ENCODE peak calls at places on chromosomes 16 and 17, in four cellular contexts. One of them, this sample, is unnamed.

GRCh38 chr16:72938426-72939164 is 109.3 kb downstream of the ZFHX3 start:
- DNase-seq in fibroblast of lung: peak; percentile 88
- DNase-seq in Karpas-422: no peak
- DNase-seq in body of pancreas: peak; percentile 82
- DNase-seq in this sample: peak; percentile 95

GRCh38 chr17:28928061-28928460 is 23.3 kb downstream of the PHF12 start:
- DNase-seq in body of pancreas: no peak
- DNase-seq in fibroblast of lung: peak; percentile 60
- DNase-seq in Karpas-422: no peak
- DNase-seq in this sample: no peak

GRCh38 chr17:1122681-1123396 is 56.9 kb downstream of the ABR start:
- DNase-seq in body of pancreas: peak; percentile 82
- DNase-seq in Karpas-422: peak; percentile 86
- DNase-seq in fibroblast of lung: peak; percentile 47
- DNase-seq in this sample: no peak

GRCh38 chr16:66824006-66824405 is 6.8 kb downstream of the NAE1 start:
- DNase-seq in fibroblast of lung: peak; percentile 45
- DNase-seq in body of pancreas: no peak
- DNase-seq in Karpas-422: no peak
- DNase-seq in this sample: no peak

GRCh38 chr17:57895382-57896060 is 45.7 kb upstream of the MRPS23 start:
- DNase-seq in fibroblast of lung: no peak
- DNase-seq in Karpas-422: no peak
- DNase-seq in body of pancreas: peak; percentile 86
- DNase-seq in this sample: no peak

GRCh38 chr16:20610192-20610891 is 34.2 kb upstream of the ACSM2B start:
- DNase-seq in Karpas-422: no peak
- DNase-seq in body of pancreas: no peak
- DNase-seq in fibroblast of lung: no peak
- DNase-seq in this sample: no peak

GRCh38 chr16:706189-707061 is 824 bp upstream of the FBXL16 start:
- DNase-seq in Karpas-422: no peak
- DNase-seq in body of pancreas: no peak
- DNase-seq in fibroblast of lung: no peak
- DNase-seq in this sample: no peak

GRCh38 chr16:28982949-28983348 is 1.9 kb upstream of the LAT start:
- DNase-seq in body of pancreas: no peak
- DNase-seq in Karpas-422: no peak
- DNase-seq in fibroblast of lung: no peak
- DNase-seq in this sample: no peak

GRCh38 chr16:88533945-88534641 is 36.1 kb upstream of the ZC3H18 start:
- DNase-seq in Karpas-422: peak; percentile 94
- DNase-seq in body of pancreas: peak; percentile 56
- DNase-seq in fibroblast of lung: peak; percentile 48
- DNase-seq in this sample: no peak

GRCh38 chr17:73003487-73003886 is 89.0 kb downstream of the SLC39A11 start:
- DNase-seq in body of pancreas: peak; percentile 48
- DNase-seq in fibroblast of lung: no peak
- DNase-seq in Karpas-422: no peak
- DNase-seq in this sample: no peak

GRCh38 chr16:68088130-68088972 is 3.2 kb downstream of the NFATC3 start:
- DNase-seq in Karpas-422: no peak
- DNase-seq in fibroblast of lung: no peak
- DNase-seq in body of pancreas: no peak
- DNase-seq in this sample: no peak
- H3K4me1 ChIP-seq in Karpas-422: peaks cover 76% of the 10 kb centered on the region
- H3K4me1 ChIP-seq in fibroblast of lung: peaks cover 9% of the 10 kb centered on the region
- H3K4me1 ChIP-seq in body of pancreas: peaks cover 54% of the 10 kb centered on the region
- H3K4me1 ChIP-seq in this sample: peaks cover 53% of the 10 kb centered on the region

GRCh38 chr16:2083876-2084687 is 36.3 kb downstream of the TSC2 start:
- DNase-seq in Karpas-422: no peak
- DNase-seq in body of pancreas: no peak
- DNase-seq in fibroblast of lung: no peak
- DNase-seq in this sample: no peak
- H3K4me1 ChIP-seq in Karpas-422: peaks cover 24% of the 10 kb centered on the region
- H3K4me1 ChIP-seq in body of pancreas: peaks cover 20% of the 10 kb centered on the region
- H3K4me1 ChIP-seq in fibroblast of lung: peaks cover 6% of the 10 kb centered on the region
- H3K4me1 ChIP-seq in this sample: no peaks in the 10 kb centered on the region

GRCh38 chr16:57042157-57043111 is 49.9 kb upstream of the CPNE2 start:
- DNase-seq in body of pancreas: no peak
- DNase-seq in fibroblast of lung: peak; percentile 69
- DNase-seq in Karpas-422: peak; percentile 96
- DNase-seq in this sample: no peak
- H3K4me1 ChIP-seq in body of pancreas: peaks cover 6% of the 10 kb centered on the region
- H3K4me1 ChIP-seq in fibroblast of lung: peaks cover 8% of the 10 kb centered on the region
- H3K4me1 ChIP-seq in Karpas-422: peaks cover 88% of the 10 kb centered on the region
- H3K4me1 ChIP-seq in this sample: peaks cover 9% of the 10 kb centered on the region

DNA sequence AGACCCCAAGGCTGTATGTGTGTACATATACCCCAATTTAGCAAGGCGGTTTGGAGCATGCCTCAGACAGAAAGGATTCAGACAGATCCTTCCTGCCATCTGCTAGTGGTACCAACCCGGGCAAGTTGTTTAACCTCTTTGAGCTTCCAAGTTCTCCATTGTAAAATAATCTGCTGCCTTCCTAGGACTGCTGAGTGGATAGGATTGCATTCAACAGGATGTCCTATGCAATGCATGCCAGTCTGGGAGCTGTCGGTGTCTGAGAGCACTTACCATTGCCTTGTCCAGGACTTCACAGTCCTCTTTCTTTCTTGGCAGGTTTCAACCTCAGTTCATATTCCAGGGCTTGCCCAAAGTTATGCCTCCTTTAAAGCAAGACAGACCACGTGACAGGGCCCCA is 2.0 kb downstream of the CDH13 start:
- DNase-seq in fibroblast of lung: no peak
- DNase-seq in Karpas-422: no peak
- DNase-seq in body of pancreas: no peak
- DNase-seq in this sample: no peak
- H3K4me1 ChIP-seq in fibroblast of lung: peaks cover 17% of the 10 kb centered on the region
- H3K4me1 ChIP-seq in Karpas-422: no peaks in the 10 kb centered on the region
- H3K4me1 ChIP-seq in body of pancreas: peaks cover 14% of the 10 kb centered on the region
- H3K4me1 ChIP-seq in this sample: peaks cover 16% of the 10 kb centered on the region

GRCh38 chr17:21034350-21035235 is 8.2 kb downstream of the USP22 start:
- DNase-seq in body of pancreas: no peak
- DNase-seq in Karpas-422: no peak
- DNase-seq in fibroblast of lung: peak; percentile 38
- DNase-seq in this sample: no peak
- H3K4me1 ChIP-seq in body of pancreas: peaks cover 92% of the 10 kb centered on the region
- H3K4me1 ChIP-seq in Karpas-422: peaks cover 65% of the 10 kb centered on the region
- H3K4me1 ChIP-seq in fibroblast of lung: peaks cover 24% of the 10 kb centered on the region
- H3K4me1 ChIP-seq in this sample: peaks cover 97% of the 10 kb centered on the region

DNA sequence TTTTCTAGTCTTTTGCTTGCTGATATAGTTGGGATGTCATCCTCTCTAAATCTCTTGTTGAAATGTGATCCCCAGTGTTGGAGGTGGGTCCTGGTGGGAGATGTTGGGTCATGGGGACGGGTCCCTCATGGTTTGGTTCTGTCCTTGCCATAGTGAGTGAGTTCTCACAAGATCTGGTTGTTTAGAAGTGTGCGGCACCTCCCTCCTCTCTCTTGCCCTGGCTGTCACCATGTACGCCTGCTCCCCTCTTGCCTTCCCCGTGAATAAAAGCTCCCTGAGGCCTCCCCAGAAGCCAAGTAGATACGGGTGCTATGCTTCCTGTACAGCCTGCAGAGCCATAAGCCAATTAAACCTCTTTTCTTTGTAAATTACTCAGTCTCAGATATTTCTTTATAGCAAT is 15.2 kb downstream of the IL4R start:
- DNase-seq in Karpas-422: no peak
- DNase-seq in fibroblast of lung: no peak
- DNase-seq in body of pancreas: no peak
- DNase-seq in this sample: no peak
- H3K4me1 ChIP-seq in Karpas-422: no peaks in the 10 kb centered on the region
- H3K4me1 ChIP-seq in fibroblast of lung: peaks cover 19% of the 10 kb centered on the region
- H3K4me1 ChIP-seq in body of pancreas: peaks cover 34% of the 10 kb centered on the region
- H3K4me1 ChIP-seq in this sample: peaks cover 58% of the 10 kb centered on the region

This sample was measured in thoracic aorta.